ENCODE peak calls at places on chromosomes 7 and 10, in four cellular contexts. Y is HT1080; Z is fibroblast of lung; H is CD4-positive, alpha-beta T cell. I is an unnamed sample.

GRCh38 chr10:96292971-96293909 is 11.0 kb upstream of the DNTT start:
- DNase-seq in Y (no peak), Z (peak; percentile 59), H (no peak), I (peak; percentile 15)

GRCh38 chr10:124301736-124302135 is 117.0 kb downstream of the OAT start:
- DNase-seq in Y (no peak), Z (no peak), H (no peak), I (no peak)

GRCh38 chr10:70481831-70482530 is 3.4 kb downstream of the PALD1 start:
- DNase-seq in Y (no peak), Z (peak; percentile 26), H (no peak), I (no peak)

GRCh38 chr10:35992107-35992506 is 350.0 kb upstream of the FZD8 start:
- DNase-seq in Y (no peak), Z (no peak), H (no peak), I (no peak)

GRCh38 chr10:63605568-63605967 is 84.4 kb downstream of the REEP3 start:
- DNase-seq in Y (peak; percentile 64), Z (peak; percentile 45), H (no peak), I (peak; percentile 2)

GRCh38 chr10:52437205-52437646 is 123.1 kb downstream of the DKK1 start:
- DNase-seq in Y (no peak), Z (no peak), H (no peak), I (no peak)

GRCh38 chr7:105990726-105991465 is 27.8 kb downstream of the CDHR3 start:
- DNase-seq in Y (no peak), Z (peak; percentile 27), H (no peak), I (no peak)

GRCh38 chr7:50552139-50552538 is 13.1 kb downstream of the DDC start:
- DNase-seq in Y (no peak), Z (no peak), H (no peak), I (no peak)

GRCh38 chr7:79997345-79997744 is 137.3 kb upstream of the GNAI1 start:
- DNase-seq in Y (no peak), Z (no peak), H (no peak), I (no peak)

GRCh38 chr7:5574770-5575269 is 151.2 kb upstream of the TNRC18 start:
- DNase-seq in Y (no peak), Z (no peak), H (no peak), I (no peak)

GRCh38 chr7:27767374-27767773 is 27.4 kb downstream of the TAX1BP1 start:
- DNase-seq in Y (no peak), Z (no peak), H (no peak), I (no peak)

GRCh38 chr7:39683216-39683845 is 60.0 kb downstream of the RALA start:
- DNase-seq in Y (no peak), Z (peak; percentile 59), H (no peak), I (peak; percentile 11)

GRCh38 chr10:48444266-48444665 is 137.8 kb downstream of the MAPK8 start:
- DNase-seq in Y (peak; percentile 21), Z (peak; percentile 49), H (no peak), I (peak; percentile 42)

GRCh38 chr10:121157998-121158397 is 306.8 kb downstream of the WDR11 start:
- DNase-seq in Y (peak; percentile 68), Z (no peak), H (no peak), I (no peak)

GRCh38 chr7:39461263-39461662 is 104.9 kb upstream of the YAE1 start:
- DNase-seq in Y (no peak), Z (no peak), H (no peak), I (no peak)

GRCh38 chr10:14971867-14972448 is 12.8 kb downstream of the MEIG1 start:
- DNase-seq in Y (peak; percentile 47), Z (no peak), H (peak; percentile 36), I (no peak)

GRCh38 chr7:117217121-117217520 is 105.7 kb downstream of the WNT2 start:
- DNase-seq in Y (no peak), Z (no peak), H (no peak), I (no peak)

GRCh38 chr7:70178787-70179186 is 580.5 kb downstream of the AUTS2 start:
- DNase-seq in Y (peak; percentile 90), Z (no peak), H (no peak), I (no peak)

GRCh38 chr7:27453702-27454405 is 208.8 kb downstream of the HIBADH start:
- DNase-seq in Y (peak; percentile 95), Z (peak; percentile 85), H (no peak), I (no peak)

GRCh38 chr7:45590679-45591057 is 16.5 kb downstream of the ADCY1 start:
- DNase-seq in Y (no peak), Z (no peak), H (no peak), I (no peak)

GRCh38 chr10:387949-388660 is 252.8 kb downstream of the ZMYND11 start:
- DNase-seq in Y (no peak), Z (no peak), H (no peak), I (no peak)

GRCh38 chr7:134514663-134515062 is 12.7 kb upstream of the AKR1B10 start:
- DNase-seq in Y (peak; percentile 83), Z (peak; percentile 85), H (no peak), I (peak; percentile 71)

GRCh38 chr10:35768011-35768410 is 125.9 kb upstream of the FZD8 start:
- DNase-seq in Y (no peak), Z (no peak), H (no peak), I (no peak)

GRCh38 chr10:86376852-86377796 is 10.5 kb upstream of the GRID1 start:
- DNase-seq in Y (peak; percentile 70), Z (peak; percentile 39), H (peak; percentile 73), I (peak; percentile 11)

GRCh38 chr7:151925446-151926335 is 30.6 kb upstream of the GALNTL5 start:
- DNase-seq in Y (no peak), Z (no peak), H (no peak), I (no peak)

GRCh38 chr7:99953649-99954048 is 22.2 kb downstream of the AZGP1 start:
- DNase-seq in Y (no peak), Z (peak; percentile 40), H (no peak), I (no peak)

I was measured in astrocyte of the cerebellum.